ENCODE peak calls at places on chromosomes 2 and 18, in seven cellular contexts. K, L, Y, F, O, Q and C are unnamed samples.

GRCh38 chr2:6352906-6353515 is 512.7 kb downstream of the CMPK2 start:
- DNase-seq in L (peak; percentile 75), F (peak; percentile 61), K (peak; percentile 42), Y (peak; percentile 58), O (peak; percentile 56), Q (peak; percentile 75), C (peak; percentile 78)

GRCh38 chr18:5962362-5962761 is 67.0 kb upstream of the TMEM200C start:
- DNase-seq in F (no peak), Q (no peak), L (no peak), O (no peak), Y (no peak), K (no peak), C (no peak)

GRCh38 chr18:62881509-62882016 is 166.2 kb downstream of the PHLPP1 start:
- DNase-seq in L (no peak), O (no peak), Y (peak; percentile 95), F (peak; percentile 84), K (no peak), Q (no peak), C (peak; percentile 71)

GRCh38 chr18:23618862-23619387 is 32.6 kb upstream of the NPC1 start:
- DNase-seq in K (peak; percentile 51), Y (no peak), L (peak; percentile 88), F (no peak), O (peak; percentile 82), Q (no peak), C (peak; percentile 70)

GRCh38 chr2:100235098-100235497 is 87.2 kb downstream of the LONRF2 start:
- DNase-seq in Q (peak; percentile 67), O (no peak), K (no peak), Y (peak; percentile 33), L (peak; percentile 38), F (peak; percentile 30), C (peak; percentile 11)

GRCh38 chr18:57925706-57926105 is 118.3 kb upstream of the NEDD4L start:
- DNase-seq in L (no peak), Y (peak; percentile 85), O (no peak), Q (peak; percentile 86), F (peak; percentile 16), K (no peak), C (no peak)

GRCh38 chr2:173956454-173956853 is 8.7 kb downstream of the SP3 start:
- DNase-seq in L (no peak), Y (no peak), Q (no peak), F (no peak), O (no peak), K (no peak), C (no peak)

GRCh38 chr2:24496959-24497358 is 5.9 kb downstream of the NCOA1 start:
- DNase-seq in K (no peak), Q (no peak), O (no peak), F (no peak), Y (no peak), L (no peak), C (no peak)

GRCh38 chr2:1437101-1437500 is 23.8 kb downstream of the TPO start:
- DNase-seq in O (no peak), K (no peak), Q (no peak), L (no peak), Y (no peak), F (no peak), C (no peak)

GRCh38 chr2:1432726-1433125 is 19.5 kb downstream of the TPO start:
- DNase-seq in Q (no peak), K (no peak), F (no peak), Y (no peak), O (no peak), L (no peak), C (no peak)

GRCh38 chr2:1440581-1440980 is 27.3 kb downstream of the TPO start:
- DNase-seq in Q (no peak), K (no peak), F (no peak), O (no peak), L (no peak), Y (no peak), C (peak; percentile 1)

GRCh38 chr2:1437537-1437936 is 24.3 kb downstream of the TPO start:
- DNase-seq in F (no peak), Y (no peak), L (no peak), K (no peak), O (no peak), Q (no peak), C (no peak)

DNA sequence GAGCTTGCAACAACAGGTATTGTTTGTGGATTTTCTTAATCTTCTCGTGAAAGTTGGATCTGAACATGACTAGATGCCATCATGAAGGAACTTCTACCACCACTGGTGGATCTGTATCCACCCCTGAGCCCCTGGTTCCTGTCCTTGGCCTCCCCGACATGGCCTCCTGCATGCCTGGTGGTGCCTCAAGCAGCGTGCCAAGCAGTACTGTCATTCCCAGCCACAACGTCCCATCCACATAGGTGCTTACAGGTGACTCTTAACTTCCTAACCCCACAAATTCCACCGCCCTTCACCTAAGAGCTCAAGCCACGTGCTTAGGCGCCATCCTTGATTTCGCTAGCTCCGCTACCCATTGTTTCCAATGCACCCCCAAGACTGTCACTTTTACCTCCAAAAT is 23.1 kb downstream of the TPO start:
- DNase-seq in L (no peak), F (no peak), O (no peak), K (no peak), Q (no peak), Y (no peak), C (no peak)
- H2BK120ac ChIP-seq in L (no peak overlapping the region), F (no peak overlapping the region), O (no peak overlapping the region), K (no peak overlapping the region), Q (no peak overlapping the region), Y (no peak overlapping the region), C (no peak overlapping the region)

GRCh38 chr2:62731275-62731674 is 25.8 kb downstream of the EHBP1 start:
- DNase-seq in L (no peak), Y (no peak), Q (no peak), O (no peak), K (no peak), F (no peak), C (no peak)
- H2BK120ac ChIP-seq in L (no peak overlapping the region), Y (no peak overlapping the region), Q (no peak overlapping the region), O (no peak overlapping the region), K (no peak overlapping the region), F (no peak overlapping the region), C (no peak overlapping the region)

DNA sequence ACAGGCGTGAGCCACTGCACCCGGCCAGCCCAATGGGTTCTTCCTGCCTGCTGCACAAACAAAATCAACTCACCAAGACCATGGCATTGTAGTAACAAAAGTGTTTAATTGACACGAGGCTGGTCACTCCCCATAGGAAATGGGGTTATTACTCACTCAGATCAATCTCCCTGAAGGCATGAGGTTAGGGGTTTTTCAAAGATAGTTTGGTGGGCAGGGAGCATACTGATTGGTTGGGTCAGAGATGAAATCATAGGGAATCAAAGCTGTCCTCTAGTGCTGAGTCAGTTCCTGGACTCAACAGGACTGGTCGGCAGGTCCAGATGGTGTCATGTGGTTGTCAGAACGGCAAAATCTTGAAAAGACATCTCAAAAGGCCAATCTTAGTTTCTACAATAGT is 122.2 kb downstream of the TMEM17 start:
- DNase-seq in Y (peak; percentile 20), K (no peak), F (no peak), Q (peak; percentile 4), O (no peak), L (no peak), C (no peak)
- H2BK120ac ChIP-seq in Y (no peak overlapping the region), K (no peak overlapping the region), F (no peak overlapping the region), Q (no peak overlapping the region), O (no peak overlapping the region), L (no peak overlapping the region), C (no peak overlapping the region)

GRCh38 chr2:2546046-2546445 is 215.0 kb upstream of the MYT1L start:
- DNase-seq in F (no peak), L (no peak), Y (no peak), O (no peak), K (no peak), Q (no peak), C (no peak)
- H2BK120ac ChIP-seq in F (no peak overlapping the region), L (no peak overlapping the region), Y (no peak overlapping the region), O (no peak overlapping the region), K (no peak overlapping the region), Q (no peak overlapping the region), C (no peak overlapping the region)

GRCh38 chr2:235621736-235622135 is 127.9 kb downstream of the AGAP1 start:
- DNase-seq in L (no peak), Y (no peak), K (no peak), O (no peak), Q (no peak), F (no peak), C (no peak)

GRCh38 chr2:235623052-235623451 is 129.2 kb downstream of the AGAP1 start:
- DNase-seq in Y (no peak), O (no peak), K (no peak), Q (no peak), F (no peak), L (no peak), C (no peak)

GRCh38 chr2:235616846-235617245 is 123.0 kb downstream of the AGAP1 start:
- DNase-seq in L (no peak), Q (no peak), Y (no peak), O (no peak), F (no peak), K (no peak), C (no peak)

GRCh38 chr2:235618039-235618438 is 124.2 kb downstream of the AGAP1 start:
- DNase-seq in L (no peak), Q (no peak), K (no peak), O (no peak), F (peak; percentile 73), Y (peak; percentile 89), C (no peak)

DNA sequence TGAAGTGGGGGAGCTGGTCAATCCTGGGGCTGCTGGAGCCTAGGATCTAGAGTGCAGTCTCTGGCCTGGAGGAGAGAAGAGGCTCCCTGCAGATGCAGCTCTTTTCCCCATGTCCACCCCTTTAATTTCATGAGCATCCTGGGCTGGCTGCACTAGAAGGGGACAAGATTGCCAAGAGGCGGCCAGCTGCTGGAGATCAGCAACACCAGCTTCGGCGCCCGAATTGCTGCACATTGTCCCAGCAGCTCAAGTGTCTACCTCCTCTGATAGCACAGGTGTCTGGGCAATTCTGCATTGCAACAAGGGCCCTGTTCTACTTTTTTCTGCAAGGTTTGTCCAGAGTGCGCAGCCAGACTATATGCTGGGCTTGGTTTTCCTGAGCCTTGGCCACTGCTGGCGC is 125.7 kb downstream of the AGAP1 start:
- DNase-seq in Q (no peak), F (no peak), L (no peak), O (no peak), K (no peak), Y (no peak), C (no peak)
- H2BK120ac ChIP-seq in Q (no peak overlapping the region), F (no peak overlapping the region), L (no peak overlapping the region), O (no peak overlapping the region), K (no peak overlapping the region), Y (no peak overlapping the region), C (no peak overlapping the region)

GRCh38 chr2:54975598-54976507 is 74.4 kb downstream of the RTN4 start:
- DNase-seq in F (peak; percentile 62), L (no peak), Y (no peak), O (no peak), Q (no peak), K (no peak), C (no peak)
- H2BK120ac ChIP-seq in F (no peak overlapping the region), L (no peak overlapping the region), Y (no peak overlapping the region), O (no peak overlapping the region), Q (no peak overlapping the region), K (no peak overlapping the region), C (no peak overlapping the region)